ENCODE peak calls at places on chromosomes 5 and 9, in ten cellular contexts. H is PC-9, Q is bronchial epithelial cell, A is HepG2, S is Panc1, P is stomach, G is AG10803, U is GM23338, E is transverse colon, Z is neural progenitor cell. R is an unnamed sample.

GRCh38 chr5:2334686-2335085 is 416.8 kb downstream of the IRX2 start:
- DNase-seq in H (no peak), Q (no peak), A (no peak), S (no peak), P (no peak), G (no peak), U (peak), E (no peak), Z (peak), R (no peak)

GRCh38 chr9:128422783-128423150 is 2.1 kb downstream of the CERCAM start:
- DNase-seq in H (peak), Q (no peak), A (no peak), S (no peak), P (no peak), G (no peak), U (no peak), E (no peak), Z (no peak), R (no peak)

GRCh38 chr5:101534486-101535110 is 631.5 kb upstream of the ST8SIA4 start:
- DNase-seq in H (no peak), Q (no peak), A (no peak), S (no peak), P (no peak), G (peak), U (no peak), E (no peak), Z (peak), R (no peak)

GRCh38 chr9:121559183-121559582 is 59.5 kb upstream of the GGTA1 start:
- DNase-seq in H (peak), Q (peak), A (no peak), S (no peak), P (no peak), G (no peak), U (no peak), E (no peak), Z (no peak), R (peak)

GRCh38 chr5:483434-484184 is 40.6 kb downstream of the EXOC3 start:
- DNase-seq in H (no peak), Q (no peak), A (no peak), S (no peak), P (no peak), G (no peak), U (no peak), E (no peak), Z (no peak), R (no peak)

GRCh38 chr5:168612123-168612522 is 33.0 kb upstream of the PANK3 start:
- DNase-seq in H (no peak), Q (peak), A (no peak), S (no peak), P (no peak), G (peak), U (no peak), E (no peak), Z (no peak), R (peak)

GRCh38 chr5:181164076-181164952 is 16.9 kb downstream of the OR2V2 start:
- DNase-seq in H (no peak), Q (no peak), A (no peak), S (no peak), P (no peak), G (peak), U (peak), E (no peak), Z (peak), R (no peak)

GRCh38 chr5:120052916-120053828 is 410.9 kb upstream of the PRR16 start:
- DNase-seq in H (no peak), Q (no peak), A (no peak), S (no peak), P (no peak), G (no peak), U (no peak), E (no peak), Z (no peak), R (no peak)

GRCh38 chr9:4667681-4668080 is 1.4 kb upstream of the SPATA6L start:
- DNase-seq in H (no peak), Q (no peak), A (no peak), S (no peak), P (no peak), G (no peak), U (no peak), E (no peak), Z (no peak), R (no peak)

GRCh38 chr5:39992617-39993203 is 567.9 kb upstream of the DAB2 start:
- DNase-seq in H (no peak), Q (peak), A (no peak), S (no peak), P (no peak), G (no peak), U (no peak), E (no peak), Z (no peak), R (peak)

GRCh38 chr5:95035891-95036675 is 248.8 kb downstream of the MCTP1 start:
- DNase-seq in H (no peak), Q (no peak), A (no peak), S (no peak), P (no peak), G (no peak), U (no peak), E (no peak), Z (no peak), R (no peak)

GRCh38 chr9:4238522-4238921 is 61.3 kb downstream of the GLIS3 start:
- DNase-seq in H (no peak), Q (peak), A (no peak), S (no peak), P (no peak), G (peak), U (no peak), E (no peak), Z (no peak), R (peak)

GRCh38 chr5:60700347-60700815 is 415 bp upstream of the DEPDC1B start:
- DNase-seq in H (no peak), Q (no peak), A (peak), S (no peak), P (peak), G (peak), U (no peak), E (peak), Z (no peak), R (peak)

GRCh38 chr5:142225141-142225540 is 99.7 kb downstream of the SPRY4 start:
- DNase-seq in H (no peak), Q (no peak), A (no peak), S (no peak), P (no peak), G (no peak), U (no peak), E (no peak), Z (no peak), R (no peak)

GRCh38 chr5:38650540-38651275 is 94.3 kb upstream of the LIFR start:
- DNase-seq in H (peak), Q (peak), A (no peak), S (no peak), P (no peak), G (no peak), U (no peak), E (no peak), Z (no peak), R (peak)

GRCh38 chr5:142929602-142930001 is 159.4 kb downstream of the ARHGAP26 start:
- DNase-seq in H (no peak), Q (no peak), A (no peak), S (no peak), P (no peak), G (no peak), U (no peak), E (peak), Z (no peak), R (no peak)

GRCh38 chr5:28313543-28314334 is 1275.4 kb upstream of the CDH9 start:
- DNase-seq in H (no peak), Q (peak), A (no peak), S (no peak), P (no peak), G (no peak), U (no peak), E (no peak), Z (no peak), R (peak)

GRCh38 chr9:81656004-81656403 is 33.3 kb downstream of the TLE1 start:
- DNase-seq in H (no peak), Q (no peak), A (peak), S (no peak), P (peak), G (no peak), U (no peak), E (peak), Z (no peak), R (no peak)

GRCh38 chr9:99660191-99660636 is 161.5 kb upstream of the NR4A3 start:
- DNase-seq in H (no peak), Q (no peak), A (no peak), S (no peak), P (no peak), G (no peak), U (no peak), E (no peak), Z (no peak), R (no peak)

DNA sequence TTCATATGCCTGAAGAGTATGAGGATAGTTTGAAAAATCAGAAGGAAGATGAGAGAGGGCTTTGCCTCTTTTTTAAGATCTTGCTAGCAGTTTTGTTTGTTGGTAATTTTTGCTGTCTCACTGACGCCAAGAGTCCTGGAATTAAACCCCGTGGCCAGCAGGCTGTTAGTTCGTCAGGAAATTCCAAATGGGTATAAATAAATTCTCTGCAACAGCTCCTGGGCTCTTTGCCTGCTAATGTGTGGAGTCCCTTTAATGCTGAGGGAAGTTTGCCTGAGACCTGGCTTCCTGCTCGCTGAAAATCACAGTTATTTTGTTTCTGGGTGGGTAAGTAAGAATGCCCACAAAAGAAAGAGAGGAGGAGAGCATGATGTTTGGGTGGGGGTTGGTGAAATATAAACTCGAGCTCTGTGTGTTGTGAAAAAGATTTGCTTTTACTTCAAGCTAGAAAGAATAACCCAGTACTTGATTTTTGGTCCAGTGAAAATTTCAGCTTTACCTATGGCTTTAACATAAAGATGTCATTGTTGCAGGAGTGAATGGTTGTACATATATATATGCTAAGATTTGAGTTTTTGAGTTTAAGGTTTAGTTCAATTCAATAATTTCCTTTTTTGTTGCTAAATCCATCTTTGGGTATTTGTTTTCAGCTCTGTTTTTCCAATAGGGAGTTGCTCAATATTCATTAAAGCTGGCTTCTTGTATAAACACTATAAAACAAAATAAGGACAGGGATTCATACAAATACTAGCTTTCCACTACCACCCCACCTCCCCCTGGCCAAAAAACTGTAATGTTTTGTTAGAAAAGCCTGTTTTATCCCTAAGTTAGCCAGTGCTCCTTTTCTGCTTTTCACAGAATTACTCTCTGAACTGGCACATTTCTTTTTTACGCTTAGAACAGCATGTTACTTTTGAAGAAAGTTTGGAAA is 147.8 kb upstream of the DMRT1 start:
- DNase-seq in H (no peak), Q (no peak), A (no peak), S (no peak), P (no peak), G (peak), U (peak), E (peak), Z (no peak), R (no peak)
- H3K4me3 ChIP-seq in H (no peak), Q (no peak), A (peak), S (no peak), P (peak), G (peak), U (no peak), E (no peak), Z (no peak), R (no peak)

GRCh38 chr5:151093476-151093889 is 12.6 kb upstream of the TNIP1 start:
- DNase-seq in H (peak), Q (peak), A (no peak), S (no peak), P (no peak), G (peak), U (no peak), E (no peak), Z (no peak), R (peak)
- TF ChIP-seq CTCF in H (no peak), Q (peak), A (no peak), S (no peak), P (no peak), G (peak), U (no peak), E (no peak), Z (no peak), R (no peak)

GRCh38 chr9:117314021-117314420 is 100.8 kb downstream of the ASTN2 start:
- DNase-seq in H (no peak), Q (no peak), A (no peak), S (no peak), P (no peak), G (no peak), U (no peak), E (no peak), Z (no peak), R (no peak)

GRCh38 chr9:117315236-117315635 is 99.6 kb downstream of the ASTN2 start:
- DNase-seq in H (no peak), Q (no peak), A (no peak), S (no peak), P (peak), G (no peak), U (no peak), E (no peak), Z (no peak), R (no peak)

GRCh38 chr9:117317192-117317591 is 97.7 kb downstream of the ASTN2 start:
- DNase-seq in H (no peak), Q (no peak), A (no peak), S (no peak), P (no peak), G (no peak), U (no peak), E (no peak), Z (no peak), R (no peak)
- H3K4me3 ChIP-seq in H (no peak), Q (no peak), A (no peak), S (no peak), P (no peak), G (no peak), U (no peak), E (no peak), Z (no peak), R (no peak)

DNA sequence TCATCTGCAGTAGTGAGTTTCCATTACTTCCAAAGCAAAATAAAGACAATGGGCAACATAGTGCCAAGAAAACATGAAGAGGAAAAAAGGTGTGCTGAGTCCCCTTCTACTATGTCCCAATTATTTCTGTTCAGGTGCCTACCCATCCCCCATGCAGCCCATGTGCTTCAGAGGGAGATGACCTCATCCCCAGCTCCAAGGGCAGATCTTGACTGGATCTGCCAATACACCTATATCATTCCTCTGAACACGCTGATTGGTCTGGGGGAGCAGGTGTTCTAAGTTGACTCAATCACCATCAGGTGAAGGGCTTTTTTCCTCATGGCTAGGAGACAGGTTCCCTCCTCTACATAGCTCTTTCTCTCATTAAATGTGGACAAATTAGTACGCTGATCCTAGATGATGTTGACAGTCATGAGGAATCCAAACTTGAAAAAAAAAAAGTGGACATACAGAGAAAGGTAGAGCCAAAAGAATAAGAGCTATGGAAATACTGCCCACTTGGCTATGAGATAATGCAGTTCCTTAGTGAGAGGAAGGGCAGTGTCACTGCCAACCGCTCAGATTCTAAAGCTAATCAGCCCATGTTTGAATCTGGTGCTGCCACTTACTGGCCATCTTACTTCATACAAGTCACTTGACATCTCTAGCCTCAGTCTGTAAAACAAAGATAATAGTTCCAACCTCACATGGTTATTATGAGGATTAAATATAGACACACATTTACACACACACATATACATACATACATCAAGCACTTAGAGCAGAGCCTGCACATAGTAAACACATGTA is 23.1 kb downstream of the PRELID2 start:
- DNase-seq in H (no peak), Q (peak), A (peak), S (no peak), P (no peak), G (peak), U (peak), E (no peak), Z (peak), R (peak)
- TF ChIP-seq CTCF in H (no peak), Q (peak), A (peak), S (peak), P (no peak), G (peak), U (peak), E (no peak), Z (peak), R (peak)

GRCh38 chr5:35247645-35248034 is 17.4 kb upstream of the PRLR start:
- DNase-seq in H (no peak), Q (no peak), A (no peak), S (no peak), P (peak), G (no peak), U (no peak), E (no peak), Z (no peak), R (peak)
- H3K4me3 ChIP-seq in H (no peak), Q (no peak), A (no peak), S (no peak), P (no peak), G (no peak), U (no peak), E (no peak), Z (no peak), R (no peak)

GRCh38 chr5:157473383-157474370 is 13.7 kb downstream of the NIPAL4 start:
- DNase-seq in H (no peak), Q (no peak), A (no peak), S (no peak), P (no peak), G (peak), U (no peak), E (no peak), Z (no peak), R (no peak)
- TF ChIP-seq CTCF in H (no peak), Q (no peak), A (no peak), S (no peak), P (no peak), G (peak), U (no peak), E (no peak), Z (no peak), R (no peak)

GRCh38 chr5:68883441-68883840 is 210.4 kb upstream of the SLC30A5 start:
- DNase-seq in H (no peak), Q (no peak), A (no peak), S (no peak), P (no peak), G (no peak), U (peak), E (no peak), Z (peak), R (no peak)
- H3K4me3 ChIP-seq in H (no peak), Q (no peak), A (no peak), S (no peak), P (no peak), G (no peak), U (no peak), E (no peak), Z (no peak), R (no peak)

R was measured in epithelial cell of esophagus.